ENCODE peak calls at places on chromosomes 1 and 21, in five cellular contexts. E, I, U, F and T are unnamed samples.

GRCh38 chr1:65265296-65266271 is 43.8 kb upstream of the DNAJC6 start:
- DNase-seq in E (no peak), F (peak; percentile 51), U (peak; percentile 74), I (no peak), T (peak; percentile 46)

GRCh38 chr1:181936768-181937581 is 124.5 kb downstream of the ZNF648 start:
- DNase-seq in F (peak; percentile 53), E (peak; percentile 65), U (peak; percentile 51), I (peak; percentile 37), T (peak; percentile 52)

GRCh38 chr1:12595839-12596821 is 21.9 kb downstream of the DHRS3 start:
- DNase-seq in I (peak; percentile 79), F (no peak), E (peak; percentile 92), U (no peak), T (no peak)

GRCh38 chr1:184075040-184076029 is 23.8 kb downstream of the TSEN15 start:
- DNase-seq in U (peak; percentile 26), F (no peak), I (peak; percentile 10), E (peak; percentile 70), T (no peak)

GRCh38 chr1:7579831-7580804 is 191.0 kb upstream of the VAMP3 start:
- DNase-seq in U (no peak), F (no peak), E (no peak), I (no peak), T (no peak)

GRCh38 chr1:231059566-231060193 is 19.6 kb upstream of the FAM89A start:
- DNase-seq in E (peak; percentile 67), F (no peak), U (no peak), I (no peak), T (no peak)

GRCh38 chr1:239930646-239931262 is 160.9 kb upstream of the FMN2 start:
- DNase-seq in U (no peak), F (no peak), I (no peak), E (peak; percentile 84), T (no peak)

GRCh38 chr1:17061486-17062271 is 7.8 kb upstream of the SDHB start:
- DNase-seq in E (no peak), I (no peak), F (no peak), U (no peak), T (no peak)

GRCh38 chr21:44944596-44944995 is 4.8 kb downstream of the SLX9 start:
- DNase-seq in E (no peak), I (no peak), F (no peak), U (no peak), T (no peak)

GRCh38 chr1:183804916-183805734 is at the start of gene RGL1:
- DNase-seq in E (peak; percentile 67), I (peak; percentile 29), U (no peak), F (peak; percentile 23), T (peak; percentile 28)

GRCh38 chr1:246317723-246318359 is 189.2 kb downstream of the SMYD3 start:
- DNase-seq in E (peak; percentile 80), I (no peak), F (no peak), U (no peak), T (no peak)

GRCh38 chr1:101757985-101758384 is 238.7 kb downstream of the OLFM3 start:
- DNase-seq in F (no peak), I (no peak), E (peak; percentile 25), U (no peak), T (no peak)

GRCh38 chr21:38937844-38938243 is 132.1 kb downstream of the ETS2 start:
- DNase-seq in I (no peak), F (no peak), E (no peak), U (no peak), T (no peak)

GRCh38 chr21:45574691-45575090 is 32.5 kb upstream of the SLC19A1 start:
- DNase-seq in U (no peak), E (no peak), F (no peak), I (no peak), T (no peak)

GRCh38 chr1:214370585-214370984 is 89.6 kb downstream of the SMYD2 start:
- DNase-seq in I (no peak), U (no peak), F (no peak), E (no peak), T (no peak)

GRCh38 chr1:161872506-161872905 is 106.4 kb downstream of the ATF6 start:
- DNase-seq in E (no peak), U (no peak), F (no peak), I (no peak), T (no peak)